ENCODE peak calls at places on chromosomes 6 and 20, in five cellular contexts. One of them, this sample, is unnamed.

GRCh38 chr20:44678990-44679611 is 27.6 kb upstream of the ADA start:
- DNase-seq in tibial artery: no peak
- DNase-seq in mesendoderm: no peak
- DNase-seq in bronchial epithelial cell: no peak
- DNase-seq in heart right ventricle: no peak
- DNase-seq in this sample: no peak

GRCh38 chr6:12288844-12289654 is 1.1 kb upstream of the EDN1 start:
- DNase-seq in tibial artery: no peak
- DNase-seq in heart right ventricle: no peak
- DNase-seq in bronchial epithelial cell: peak; percentile 78
- DNase-seq in mesendoderm: peak; percentile 96
- DNase-seq in this sample: peak; percentile 88

GRCh38 chr6:136085370-136086115 is 164.6 kb downstream of the MTFR2 start:
- DNase-seq in bronchial epithelial cell: no peak
- DNase-seq in mesendoderm: no peak
- DNase-seq in tibial artery: no peak
- DNase-seq in heart right ventricle: no peak
- DNase-seq in this sample: no peak

GRCh38 chr6:29926081-29926794 is 16.1 kb upstream of the HLA-A start:
- DNase-seq in tibial artery: no peak
- DNase-seq in heart right ventricle: no peak
- DNase-seq in mesendoderm: no peak
- DNase-seq in bronchial epithelial cell: peak; percentile 5
- DNase-seq in this sample: peak; percentile 61

GRCh38 chr20:21361266-21361665 is 36.1 kb downstream of the NKX2-4 start:
- DNase-seq in tibial artery: no peak
- DNase-seq in mesendoderm: no peak
- DNase-seq in bronchial epithelial cell: peak; percentile 84
- DNase-seq in heart right ventricle: no peak
- DNase-seq in this sample: no peak

GRCh38 chr6:168299541-168300511 is 19.8 kb downstream of the DACT2 start:
- DNase-seq in tibial artery: peak; percentile 49
- DNase-seq in bronchial epithelial cell: no peak
- DNase-seq in heart right ventricle: no peak
- DNase-seq in mesendoderm: peak; percentile 48
- DNase-seq in this sample: no peak

GRCh38 chr6:2384518-2384917 is 139.1 kb upstream of the GMDS start:
- DNase-seq in heart right ventricle: no peak
- DNase-seq in mesendoderm: no peak
- DNase-seq in bronchial epithelial cell: no peak
- DNase-seq in tibial artery: no peak
- DNase-seq in this sample: no peak

GRCh38 chr6:156807795-156808194 is 30.6 kb downstream of the ARID1B start:
- DNase-seq in mesendoderm: no peak
- DNase-seq in tibial artery: no peak
- DNase-seq in bronchial epithelial cell: no peak
- DNase-seq in heart right ventricle: no peak
- DNase-seq in this sample: no peak

GRCh38 chr20:62143976-62144825 is 632 bp downstream of the SS18L1 start:
- DNase-seq in heart right ventricle: peak; percentile 67
- DNase-seq in bronchial epithelial cell: peak; percentile 38
- DNase-seq in tibial artery: peak; percentile 79
- DNase-seq in mesendoderm: peak; percentile 53
- DNase-seq in this sample: peak; percentile 76

GRCh38 chr6:7615611-7616383 is 25.8 kb downstream of the SNRNP48 start:
- DNase-seq in bronchial epithelial cell: peak; percentile 67
- DNase-seq in heart right ventricle: no peak
- DNase-seq in tibial artery: no peak
- DNase-seq in mesendoderm: peak; percentile 71
- DNase-seq in this sample: peak; percentile 82

GRCh38 chr20:46715292-46715756 is 5.9 kb downstream of the SLC2A10 start:
- DNase-seq in heart right ventricle: no peak
- DNase-seq in bronchial epithelial cell: peak; percentile 34
- DNase-seq in mesendoderm: peak; percentile 92
- DNase-seq in tibial artery: no peak
- DNase-seq in this sample: peak; percentile 69

GRCh38 chr20:38412877-38413577 is 22.1 kb downstream of the SNHG17 start:
- DNase-seq in tibial artery: no peak
- DNase-seq in mesendoderm: no peak
- DNase-seq in heart right ventricle: no peak
- DNase-seq in bronchial epithelial cell: no peak
- DNase-seq in this sample: no peak

GRCh38 chr6:36613200-36613995 is 19.2 kb downstream of the SRSF3 start:
- DNase-seq in mesendoderm: no peak
- DNase-seq in tibial artery: peak; percentile 23
- DNase-seq in bronchial epithelial cell: no peak
- DNase-seq in heart right ventricle: no peak
- DNase-seq in this sample: no peak

GRCh38 chr6:4844108-4844507 is 67.9 kb downstream of the CDYL start:
- DNase-seq in tibial artery: no peak
- DNase-seq in mesendoderm: peak; percentile 67
- DNase-seq in bronchial epithelial cell: no peak
- DNase-seq in heart right ventricle: no peak
- DNase-seq in this sample: no peak

GRCh38 chr6:36118550-36119107 is 11.7 kb upstream of the MAPK13 start:
- DNase-seq in heart right ventricle: no peak
- DNase-seq in mesendoderm: no peak
- DNase-seq in bronchial epithelial cell: peak; percentile 75
- DNase-seq in tibial artery: no peak
- DNase-seq in this sample: peak; percentile 61

GRCh38 chr6:169933839-169934698 is 182.6 kb downstream of the ERMARD start:
- DNase-seq in tibial artery: no peak
- DNase-seq in mesendoderm: no peak
- DNase-seq in bronchial epithelial cell: no peak
- DNase-seq in heart right ventricle: peak; percentile 74
- DNase-seq in this sample: peak; percentile 75

GRCh38 chr6:120357447-120357846 is 976.8 kb downstream of the TBC1D32 start:
- DNase-seq in tibial artery: no peak
- DNase-seq in mesendoderm: no peak
- DNase-seq in bronchial epithelial cell: no peak
- DNase-seq in heart right ventricle: no peak
- DNase-seq in this sample: no peak

GRCh38 chr20:12847862-12848261 is 160.9 kb upstream of the SPTLC3 start:
- DNase-seq in tibial artery: no peak
- DNase-seq in heart right ventricle: no peak
- DNase-seq in bronchial epithelial cell: peak; percentile 72
- DNase-seq in mesendoderm: no peak
- DNase-seq in this sample: no peak

GRCh38 chr6:109139109-109139508 is 43.8 kb downstream of the CEP57L1 start:
- DNase-seq in bronchial epithelial cell: peak; percentile 84
- DNase-seq in heart right ventricle: no peak
- DNase-seq in mesendoderm: no peak
- DNase-seq in tibial artery: no peak
- DNase-seq in this sample: no peak

GRCh38 chr20:11902264-11902663 is 15.4 kb upstream of the BTBD3 start:
- DNase-seq in mesendoderm: no peak
- DNase-seq in tibial artery: no peak
- DNase-seq in heart right ventricle: no peak
- DNase-seq in bronchial epithelial cell: peak; percentile 58
- DNase-seq in this sample: no peak

GRCh38 chr6:123118811-123119210 is 122.8 kb downstream of the CLVS2 start:
- DNase-seq in tibial artery: no peak
- DNase-seq in heart right ventricle: no peak
- DNase-seq in mesendoderm: no peak
- DNase-seq in bronchial epithelial cell: peak; percentile 94
- DNase-seq in this sample: no peak

GRCh38 chr6:113591896-113592827 is 265.0 kb upstream of the MARCKS start:
- DNase-seq in tibial artery: no peak
- DNase-seq in bronchial epithelial cell: peak; percentile 61
- DNase-seq in mesendoderm: peak; percentile 69
- DNase-seq in heart right ventricle: no peak
- DNase-seq in this sample: no peak

GRCh38 chr6:17705778-17706579 is 746 bp downstream of the NUP153 start:
- DNase-seq in bronchial epithelial cell: peak; percentile 51
- DNase-seq in mesendoderm: peak; percentile 81
- DNase-seq in tibial artery: peak; percentile 81
- DNase-seq in heart right ventricle: peak; percentile 59
- DNase-seq in this sample: peak; percentile 88

GRCh38 chr6:157672726-157673412 is 150.2 kb upstream of the SNX9 start:
- DNase-seq in tibial artery: no peak
- DNase-seq in heart right ventricle: no peak
- DNase-seq in mesendoderm: no peak
- DNase-seq in bronchial epithelial cell: no peak
- DNase-seq in this sample: no peak

GRCh38 chr6:156662025-156662445 is 115.1 kb upstream of the ARID1B start:
- DNase-seq in bronchial epithelial cell: no peak
- DNase-seq in heart right ventricle: no peak
- DNase-seq in tibial artery: no peak
- DNase-seq in mesendoderm: peak; percentile 62
- DNase-seq in this sample: no peak

GRCh38 chr6:25953733-25954132 is 8.9 kb upstream of the TRIM38 start:
- DNase-seq in mesendoderm: no peak
- DNase-seq in tibial artery: no peak
- DNase-seq in bronchial epithelial cell: no peak
- DNase-seq in heart right ventricle: no peak
- DNase-seq in this sample: no peak

GRCh38 chr20:19976595-19977372 is 40.4 kb upstream of the NAA20 start:
- DNase-seq in bronchial epithelial cell: peak; percentile 74
- DNase-seq in heart right ventricle: peak; percentile 57
- DNase-seq in mesendoderm: peak; percentile 95
- DNase-seq in tibial artery: peak; percentile 87
- DNase-seq in this sample: no peak

GRCh38 chr6:156883497-156884252 is 106.5 kb downstream of the ARID1B start:
- DNase-seq in tibial artery: no peak
- DNase-seq in mesendoderm: no peak
- DNase-seq in heart right ventricle: no peak
- DNase-seq in bronchial epithelial cell: peak; percentile 58
- DNase-seq in this sample: peak; percentile 62

DNA sequence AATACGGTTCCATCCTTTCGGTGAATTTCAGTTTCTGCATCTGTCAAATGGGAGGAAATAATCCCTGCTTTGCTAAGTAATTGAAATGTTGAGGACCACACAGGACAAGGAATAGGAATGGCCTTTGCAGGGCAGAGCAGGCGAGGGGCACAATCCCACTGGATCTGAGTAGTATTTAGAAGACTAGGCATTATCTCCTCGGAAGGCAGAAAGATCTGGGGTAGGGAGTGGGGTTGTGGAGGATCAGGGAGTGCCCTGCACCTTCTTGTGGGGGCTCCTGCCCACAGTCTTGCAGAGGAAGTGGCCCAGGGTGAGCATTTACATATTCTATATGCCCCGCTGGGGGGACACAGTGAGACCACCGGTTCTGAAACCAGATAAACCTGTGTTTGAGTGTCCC is 87.1 kb upstream of the SIRPA start:
- DNase-seq in tibial artery: peak; percentile 12
- DNase-seq in mesendoderm: no peak
- DNase-seq in heart right ventricle: no peak
- DNase-seq in bronchial epithelial cell: no peak
- DNase-seq in this sample: no peak
- H3K36me3 ChIP-seq in tibial artery: no peaks in the 10 kb centered on the region
- H3K36me3 ChIP-seq in mesendoderm: no peaks in the 10 kb centered on the region
- H3K36me3 ChIP-seq in heart right ventricle: no peaks in the 10 kb centered on the region
- H3K36me3 ChIP-seq in bronchial epithelial cell: no peaks in the 10 kb centered on the region
- H3K36me3 ChIP-seq in this sample: no peaks in the 10 kb centered on the region

DNA sequence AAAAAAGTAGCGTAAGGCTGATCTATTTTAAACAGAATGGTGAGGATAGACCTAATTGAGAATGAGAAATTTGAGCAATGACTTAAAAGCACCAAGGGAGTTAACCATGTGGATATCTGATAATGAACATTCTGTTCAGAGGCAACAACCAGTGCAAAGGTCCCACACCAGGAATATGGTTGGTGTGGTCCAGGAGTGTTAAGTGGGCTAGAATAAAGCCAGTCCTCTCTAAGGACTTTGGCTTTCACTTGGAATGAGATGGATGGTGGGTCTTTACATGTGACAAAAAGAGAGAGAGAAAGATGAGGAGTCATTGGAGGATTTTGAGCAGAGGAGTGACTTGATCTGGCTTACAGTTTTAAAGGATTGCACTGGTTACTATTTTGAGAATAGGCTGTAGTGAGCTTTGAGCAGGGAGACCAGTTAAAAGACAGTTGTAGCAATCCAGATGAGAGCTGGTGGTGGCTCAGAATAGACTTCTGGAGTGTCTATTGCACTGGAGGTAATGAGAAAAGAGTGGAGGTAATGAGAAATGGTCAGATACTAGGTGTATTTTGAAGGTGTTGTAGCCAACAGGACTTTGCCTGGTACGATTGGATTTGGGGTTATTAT is 89.8 kb downstream of the SCAF8 start:
- DNase-seq in tibial artery: no peak
- DNase-seq in mesendoderm: no peak
- DNase-seq in heart right ventricle: no peak
- DNase-seq in bronchial epithelial cell: no peak
- DNase-seq in this sample: no peak
- H3K36me3 ChIP-seq in tibial artery: peaks cover 43% of the 10 kb centered on the region
- H3K36me3 ChIP-seq in mesendoderm: peaks cover 3% of the 10 kb centered on the region
- H3K36me3 ChIP-seq in heart right ventricle: peaks cover 31% of the 10 kb centered on the region
- H3K36me3 ChIP-seq in bronchial epithelial cell: peaks cover 13% of the 10 kb centered on the region
- H3K36me3 ChIP-seq in this sample: no peaks in the 10 kb centered on the region

GRCh38 chr20:60883517-60883916 is 368.5 kb upstream of the CDH4 start:
- DNase-seq in mesendoderm: no peak
- DNase-seq in heart right ventricle: no peak
- DNase-seq in tibial artery: no peak
- DNase-seq in bronchial epithelial cell: no peak
- DNase-seq in this sample: no peak
- H3K36me3 ChIP-seq in mesendoderm: no peaks in the 10 kb centered on the region
- H3K36me3 ChIP-seq in heart right ventricle: no peaks in the 10 kb centered on the region
- H3K36me3 ChIP-seq in tibial artery: no peaks in the 10 kb centered on the region
- H3K36me3 ChIP-seq in bronchial epithelial cell: no peaks in the 10 kb centered on the region
- H3K36me3 ChIP-seq in this sample: no peaks in the 10 kb centered on the region

GRCh38 chr6:90286884-90287488 is 9.7 kb downstream of the BACH2 start:
- DNase-seq in mesendoderm: peak; percentile 94
- DNase-seq in tibial artery: no peak
- DNase-seq in heart right ventricle: no peak
- DNase-seq in bronchial epithelial cell: peak; percentile 54
- DNase-seq in this sample: peak; percentile 58

GRCh38 chr6:90290991-90291390 is 5.7 kb downstream of the BACH2 start:
- DNase-seq in heart right ventricle: no peak
- DNase-seq in mesendoderm: no peak
- DNase-seq in tibial artery: no peak
- DNase-seq in bronchial epithelial cell: no peak
- DNase-seq in this sample: no peak

GRCh38 chr6:90285611-90286381 is 10.8 kb downstream of the BACH2 start:
- DNase-seq in tibial artery: peak; percentile 90
- DNase-seq in heart right ventricle: peak; percentile 77
- DNase-seq in mesendoderm: peak; percentile 93
- DNase-seq in bronchial epithelial cell: peak; percentile 83
- DNase-seq in this sample: peak; percentile 83

GRCh38 chr6:90289902-90290301 is 6.7 kb downstream of the BACH2 start:
- DNase-seq in bronchial epithelial cell: no peak
- DNase-seq in mesendoderm: no peak
- DNase-seq in heart right ventricle: no peak
- DNase-seq in tibial artery: no peak
- DNase-seq in this sample: no peak

DNA sequence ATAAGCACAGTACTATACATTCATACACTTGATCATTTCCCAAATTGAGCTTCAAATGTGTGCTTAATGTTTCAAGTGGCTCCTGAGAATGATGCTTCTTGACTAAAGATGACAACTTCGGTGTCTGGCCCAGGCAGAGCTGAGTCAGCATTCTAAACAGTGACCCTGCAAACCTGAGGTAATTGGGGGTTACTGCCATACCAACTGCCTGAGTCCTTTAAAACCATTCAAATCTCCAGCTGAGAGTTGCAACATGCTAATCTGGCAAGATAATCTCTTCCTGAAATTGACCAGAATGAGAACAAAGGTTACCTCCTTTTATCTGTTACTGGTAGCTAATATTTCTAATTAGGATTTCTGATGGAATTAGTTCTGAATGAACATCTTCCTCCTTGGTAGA is 8.2 kb downstream of the BACH2 start:
- DNase-seq in mesendoderm: peak; percentile 85
- DNase-seq in heart right ventricle: no peak
- DNase-seq in tibial artery: no peak
- DNase-seq in bronchial epithelial cell: no peak
- DNase-seq in this sample: no peak
- H3K36me3 ChIP-seq in mesendoderm: no peaks in the 10 kb centered on the region
- H3K36me3 ChIP-seq in heart right ventricle: no peaks in the 10 kb centered on the region
- H3K36me3 ChIP-seq in tibial artery: no peaks in the 10 kb centered on the region
- H3K36me3 ChIP-seq in bronchial epithelial cell: no peaks in the 10 kb centered on the region
- H3K36me3 ChIP-seq in this sample: no peaks in the 10 kb centered on the region

This sample was measured in mucosa of descending colon.